ENCODE peak calls at places on chromosomes 2 and 18, in nine cellular contexts. One of them, this sample, is unnamed.

GRCh38 chr2:177622516-177622915 is 229.9 kb downstream of the AGPS start:
- DNase-seq in endothelial cell: no peak
- DNase-seq in GM20000: no peak
- DNase-seq in choroid plexus epithelial cell: peak
- DNase-seq in spleen: no peak
- DNase-seq in PC-9: no peak
- DNase-seq in omental fat pad: no peak
- DNase-seq in fibroblast of lung: no peak
- DNase-seq in A549: no peak
- DNase-seq in this sample: no peak

GRCh38 chr2:152047826-152048476 is 50.9 kb downstream of the CACNB4 start:
- DNase-seq in endothelial cell: no peak
- DNase-seq in GM20000: no peak
- DNase-seq in choroid plexus epithelial cell: no peak
- DNase-seq in spleen: no peak
- DNase-seq in PC-9: no peak
- DNase-seq in omental fat pad: no peak
- DNase-seq in fibroblast of lung: no peak
- DNase-seq in A549: no peak
- DNase-seq in this sample: no peak

GRCh38 chr2:25699206-25699605 is 25.8 kb upstream of the DTNB start:
- DNase-seq in endothelial cell: no peak
- DNase-seq in GM20000: no peak
- DNase-seq in choroid plexus epithelial cell: no peak
- DNase-seq in spleen: peak
- DNase-seq in PC-9: no peak
- DNase-seq in omental fat pad: no peak
- DNase-seq in fibroblast of lung: no peak
- DNase-seq in A549: no peak
- DNase-seq in this sample: no peak

GRCh38 chr2:45872211-45872610 is 220.7 kb downstream of the PRKCE start:
- DNase-seq in endothelial cell: no peak
- DNase-seq in GM20000: no peak
- DNase-seq in choroid plexus epithelial cell: no peak
- DNase-seq in spleen: no peak
- DNase-seq in PC-9: no peak
- DNase-seq in omental fat pad: no peak
- DNase-seq in fibroblast of lung: peak
- DNase-seq in A549: no peak
- DNase-seq in this sample: no peak

GRCh38 chr2:231709636-231709980 is 1.3 kb downstream of the PTMA start:
- DNase-seq in endothelial cell: no peak
- DNase-seq in GM20000: no peak
- DNase-seq in choroid plexus epithelial cell: peak
- DNase-seq in spleen: peak
- DNase-seq in PC-9: no peak
- DNase-seq in omental fat pad: no peak
- DNase-seq in fibroblast of lung: no peak
- DNase-seq in A549: no peak
- DNase-seq in this sample: no peak

GRCh38 chr2:180077295-180077906 is 70.3 kb upstream of the CWC22 start:
- DNase-seq in endothelial cell: no peak
- DNase-seq in GM20000: peak
- DNase-seq in choroid plexus epithelial cell: peak
- DNase-seq in spleen: no peak
- DNase-seq in PC-9: no peak
- DNase-seq in omental fat pad: no peak
- DNase-seq in fibroblast of lung: peak
- DNase-seq in A549: peak
- DNase-seq in this sample: no peak

GRCh38 chr2:234290671-234291070 is 206.2 kb downstream of the ARL4C start:
- DNase-seq in endothelial cell: no peak
- DNase-seq in GM20000: peak
- DNase-seq in choroid plexus epithelial cell: no peak
- DNase-seq in spleen: peak
- DNase-seq in PC-9: no peak
- DNase-seq in omental fat pad: no peak
- DNase-seq in fibroblast of lung: peak
- DNase-seq in A549: no peak
- DNase-seq in this sample: no peak

GRCh38 chr2:67048314-67048713 is 348.8 kb upstream of the ETAA1 start:
- DNase-seq in endothelial cell: no peak
- DNase-seq in GM20000: no peak
- DNase-seq in choroid plexus epithelial cell: no peak
- DNase-seq in spleen: no peak
- DNase-seq in PC-9: no peak
- DNase-seq in omental fat pad: no peak
- DNase-seq in fibroblast of lung: no peak
- DNase-seq in A549: no peak
- DNase-seq in this sample: no peak

GRCh38 chr18:76584414-76585310 is 89.6 kb upstream of the ZNF516 start:
- DNase-seq in endothelial cell: no peak
- DNase-seq in GM20000: no peak
- DNase-seq in choroid plexus epithelial cell: no peak
- DNase-seq in spleen: no peak
- DNase-seq in PC-9: no peak
- DNase-seq in omental fat pad: no peak
- DNase-seq in fibroblast of lung: no peak
- DNase-seq in A549: no peak
- DNase-seq in this sample: peak

GRCh38 chr2:204977914-204978313 is 432.6 kb downstream of the PARD3B start:
- DNase-seq in endothelial cell: no peak
- DNase-seq in GM20000: no peak
- DNase-seq in choroid plexus epithelial cell: no peak
- DNase-seq in spleen: no peak
- DNase-seq in PC-9: no peak
- DNase-seq in omental fat pad: no peak
- DNase-seq in fibroblast of lung: no peak
- DNase-seq in A549: no peak
- DNase-seq in this sample: no peak

DNA sequence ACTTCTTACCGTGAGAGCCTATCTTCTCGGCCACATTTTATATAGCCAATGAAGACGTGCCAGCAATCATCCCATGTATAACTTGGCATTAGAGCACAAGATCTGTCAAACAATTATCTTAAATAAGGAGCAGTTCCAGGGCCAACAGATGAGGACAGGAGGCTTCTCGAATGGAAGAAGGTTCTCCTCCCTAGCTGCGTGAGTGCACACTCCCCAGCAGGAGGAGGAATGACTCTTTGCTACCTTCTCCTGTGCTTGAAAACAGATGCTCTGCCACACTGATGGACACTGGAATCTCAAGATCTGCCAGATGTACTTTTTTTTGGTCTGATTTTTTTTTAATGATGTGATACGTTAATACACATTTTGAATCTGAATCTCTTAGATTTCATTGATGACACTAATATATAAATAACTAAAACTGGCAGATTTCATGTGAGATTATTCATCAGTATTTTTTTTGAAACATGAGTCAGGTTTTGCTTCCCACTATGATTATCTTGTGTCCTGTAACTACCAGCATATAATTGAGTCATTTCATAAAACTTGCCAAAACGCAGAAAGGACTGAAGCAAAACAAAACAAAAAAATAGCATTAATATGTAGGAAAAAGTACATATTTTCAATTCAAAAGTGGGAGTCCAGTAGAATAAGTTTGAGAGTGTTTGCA is 626 bp upstream of the VIT start:
- DNase-seq in endothelial cell: peak
- DNase-seq in GM20000: no peak
- DNase-seq in choroid plexus epithelial cell: peak
- DNase-seq in spleen: no peak
- DNase-seq in PC-9: no peak
- DNase-seq in omental fat pad: no peak
- DNase-seq in fibroblast of lung: peak
- DNase-seq in A549: no peak
- DNase-seq in this sample: no peak
- TF ChIP-seq CTCF in endothelial cell: no peak
- TF ChIP-seq CTCF in GM20000: no peak
- TF ChIP-seq CTCF in choroid plexus epithelial cell: peak
- TF ChIP-seq CTCF in spleen: no peak
- TF ChIP-seq CTCF in PC-9: no peak
- TF ChIP-seq CTCF in omental fat pad: no peak
- TF ChIP-seq CTCF in fibroblast of lung: peak
- TF ChIP-seq CTCF in A549: no peak
- TF ChIP-seq CTCF in this sample: peak

GRCh38 chr18:22108674-22109073 is 60.7 kb upstream of the GATA6 start:
- DNase-seq in endothelial cell: no peak
- DNase-seq in GM20000: no peak
- DNase-seq in choroid plexus epithelial cell: peak
- DNase-seq in spleen: no peak
- DNase-seq in PC-9: peak
- DNase-seq in omental fat pad: no peak
- DNase-seq in fibroblast of lung: no peak
- DNase-seq in A549: no peak
- DNase-seq in this sample: no peak
- TF ChIP-seq CTCF in endothelial cell: no peak
- TF ChIP-seq CTCF in GM20000: no peak
- TF ChIP-seq CTCF in choroid plexus epithelial cell: peak
- TF ChIP-seq CTCF in spleen: no peak
- TF ChIP-seq CTCF in PC-9: no peak
- TF ChIP-seq CTCF in omental fat pad: no peak
- TF ChIP-seq CTCF in fibroblast of lung: no peak
- TF ChIP-seq CTCF in A549: no peak
- TF ChIP-seq CTCF in this sample: peak

DNA sequence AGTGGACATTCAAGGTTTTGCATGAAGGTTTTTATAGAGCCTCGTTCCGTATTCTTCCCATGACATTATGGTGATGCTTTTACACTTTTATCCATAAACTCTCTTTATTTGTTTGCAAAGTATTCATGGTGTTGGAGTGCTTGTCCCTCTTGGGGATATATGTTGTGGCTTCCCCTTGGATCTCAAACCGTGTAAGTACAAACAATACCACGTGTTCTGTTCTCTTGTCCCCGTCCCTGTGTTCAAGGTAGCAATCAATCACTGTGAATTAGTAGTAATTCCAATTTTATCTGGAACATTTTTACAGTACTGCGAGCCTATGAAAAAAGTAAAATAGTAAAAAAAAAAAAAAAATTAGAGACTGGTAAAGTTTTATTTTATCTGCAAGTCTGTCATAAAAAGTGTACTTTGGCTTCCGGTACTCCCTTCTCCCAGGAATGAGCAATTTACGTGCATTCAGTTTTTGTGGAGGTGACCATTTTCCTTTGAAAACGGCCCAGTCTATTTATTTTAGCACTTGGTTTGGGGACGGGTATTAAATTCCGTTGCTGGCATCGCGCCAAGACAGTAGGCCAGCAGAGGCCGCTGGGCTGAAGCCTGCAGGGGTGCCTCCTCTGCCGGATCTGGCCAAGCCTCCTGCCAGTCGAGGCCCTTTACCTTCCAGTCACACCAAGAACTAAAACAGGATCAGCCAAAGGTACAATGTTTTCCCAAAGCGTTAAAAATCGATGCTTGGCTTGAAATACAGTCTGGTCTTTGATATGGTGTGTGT is 175.7 kb downstream of the SOCS6 start:
- DNase-seq in endothelial cell: peak
- DNase-seq in GM20000: peak
- DNase-seq in choroid plexus epithelial cell: peak
- DNase-seq in spleen: peak
- DNase-seq in PC-9: no peak
- DNase-seq in omental fat pad: peak
- DNase-seq in fibroblast of lung: peak
- DNase-seq in A549: peak
- DNase-seq in this sample: peak
- TF ChIP-seq CTCF in endothelial cell: no peak
- TF ChIP-seq CTCF in GM20000: no peak
- TF ChIP-seq CTCF in choroid plexus epithelial cell: peak
- TF ChIP-seq CTCF in spleen: no peak
- TF ChIP-seq CTCF in PC-9: no peak
- TF ChIP-seq CTCF in omental fat pad: no peak
- TF ChIP-seq CTCF in fibroblast of lung: peak
- TF ChIP-seq CTCF in A549: peak
- TF ChIP-seq CTCF in this sample: peak

GRCh38 chr2:66034467-66034866 is 400.5 kb upstream of the MEIS1 start:
- DNase-seq in endothelial cell: no peak
- DNase-seq in GM20000: no peak
- DNase-seq in choroid plexus epithelial cell: no peak
- DNase-seq in spleen: no peak
- DNase-seq in PC-9: no peak
- DNase-seq in omental fat pad: no peak
- DNase-seq in fibroblast of lung: no peak
- DNase-seq in A549: no peak
- DNase-seq in this sample: no peak

GRCh38 chr2:66032376-66032775 is 402.5 kb upstream of the MEIS1 start:
- DNase-seq in endothelial cell: no peak
- DNase-seq in GM20000: no peak
- DNase-seq in choroid plexus epithelial cell: no peak
- DNase-seq in spleen: no peak
- DNase-seq in PC-9: no peak
- DNase-seq in omental fat pad: no peak
- DNase-seq in fibroblast of lung: no peak
- DNase-seq in A549: no peak
- DNase-seq in this sample: no peak

DNA sequence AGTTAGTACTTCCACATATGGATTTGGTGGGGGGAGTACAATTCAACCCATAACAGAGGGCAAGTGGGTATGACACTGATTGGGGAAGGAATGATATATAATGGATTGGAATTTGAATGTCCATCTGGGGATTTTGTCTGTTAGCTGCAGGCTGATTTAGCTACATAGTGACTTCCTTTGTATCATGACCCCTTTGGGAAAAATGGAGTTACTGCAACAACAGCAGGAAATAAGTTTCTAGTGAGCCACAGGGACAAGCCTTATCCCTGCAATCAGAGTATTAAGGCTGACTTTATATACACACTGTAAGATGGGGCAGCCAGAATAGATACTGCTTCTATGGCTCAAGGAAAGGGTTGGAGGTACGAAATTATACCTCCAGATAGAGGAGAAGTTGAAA is 404.4 kb upstream of the MEIS1 start:
- DNase-seq in endothelial cell: peak
- DNase-seq in GM20000: no peak
- DNase-seq in choroid plexus epithelial cell: no peak
- DNase-seq in spleen: no peak
- DNase-seq in PC-9: no peak
- DNase-seq in omental fat pad: no peak
- DNase-seq in fibroblast of lung: no peak
- DNase-seq in A549: no peak
- DNase-seq in this sample: no peak
- TF ChIP-seq CTCF in endothelial cell: peak
- TF ChIP-seq CTCF in GM20000: no peak
- TF ChIP-seq CTCF in choroid plexus epithelial cell: no peak
- TF ChIP-seq CTCF in spleen: no peak
- TF ChIP-seq CTCF in PC-9: peak
- TF ChIP-seq CTCF in omental fat pad: no peak
- TF ChIP-seq CTCF in fibroblast of lung: no peak
- TF ChIP-seq CTCF in A549: no peak
- TF ChIP-seq CTCF in this sample: no peak

GRCh38 chr2:112275314-112275886 is at the start of gene ZC3H6:
- DNase-seq in endothelial cell: peak
- DNase-seq in GM20000: peak
- DNase-seq in choroid plexus epithelial cell: peak
- DNase-seq in spleen: peak
- DNase-seq in PC-9: peak
- DNase-seq in omental fat pad: peak
- DNase-seq in fibroblast of lung: peak
- DNase-seq in A549: peak
- DNase-seq in this sample: peak
- TF ChIP-seq CTCF in endothelial cell: no peak
- TF ChIP-seq CTCF in GM20000: no peak
- TF ChIP-seq CTCF in choroid plexus epithelial cell: peak
- TF ChIP-seq CTCF in spleen: peak
- TF ChIP-seq CTCF in PC-9: no peak
- TF ChIP-seq CTCF in omental fat pad: no peak
- TF ChIP-seq CTCF in fibroblast of lung: no peak
- TF ChIP-seq CTCF in A549: no peak
- TF ChIP-seq CTCF in this sample: peak

This sample was measured in osteocyte.